ENCODE peak calls at places on chromosomes 11 and 22, in nine cellular contexts. I is cardiac muscle cell; X is thoracic aorta; Y is body of pancreas; L is CD8-positive, alpha-beta T cell; H is uterus; V is transverse colon; F is keratinocyte; G is MM.1S. W is an unnamed sample. For H3K9me3 and H3K27me3, the result is how much of the 10 kb centered on the place peaks cover.

GRCh38 chr11:23959466-23959865 is 537.4 kb upstream of the LUZP2 start:
- DNase-seq in I (no peak), X (no peak), Y (no peak), L (no peak), H (no peak), V (no peak), F (no peak), G (no peak), W (no peak)

GRCh38 chr22:45318168-45318557 is 8.4 kb downstream of the FAM118A start:
- DNase-seq in I (peak), X (peak), Y (peak), L (peak), H (peak), V (peak), F (no peak), G (peak), W (no peak)

GRCh38 chr11:110903830-110904229 is 191.6 kb upstream of the ARHGAP20 start:
- DNase-seq in I (peak), X (no peak), Y (no peak), L (no peak), H (no peak), V (no peak), F (no peak), G (no peak), W (no peak)

GRCh38 chr11:1832181-1832988 is 2.4 kb upstream of the SYT8 start:
- DNase-seq in I (peak), X (no peak), Y (peak), L (peak), H (peak), V (peak), F (no peak), G (peak), W (no peak)

GRCh38 chr22:49404576-49405199 is 423.0 kb downstream of the BRD1 start:
- DNase-seq in I (no peak), X (no peak), Y (no peak), L (no peak), H (no peak), V (no peak), F (no peak), G (no peak), W (no peak)

GRCh38 chr11:44904261-44905080 is 46.2 kb downstream of the TP53I11 start:
- DNase-seq in I (no peak), X (no peak), Y (no peak), L (no peak), H (no peak), V (no peak), F (no peak), G (no peak), W (no peak)

GRCh38 chr22:30776476-30776875 is 81.8 kb downstream of the OSBP2 start:
- DNase-seq in I (no peak), X (no peak), Y (no peak), L (no peak), H (no peak), V (no peak), F (no peak), G (no peak), W (no peak)

GRCh38 chr11:30314625-30315024 is 8.3 kb upstream of the ARL14EP start:
- DNase-seq in I (peak), X (no peak), Y (no peak), L (no peak), H (no peak), V (no peak), F (no peak), G (no peak), W (no peak)

GRCh38 chr11:78110351-78110750 is 29.1 kb downstream of the ALG8 start:
- DNase-seq in I (no peak), X (no peak), Y (no peak), L (no peak), H (no peak), V (no peak), F (no peak), G (no peak), W (no peak)

GRCh38 chr11:94735907-94736306 is 32.2 kb upstream of the AMOTL1 start:
- DNase-seq in I (no peak), X (no peak), Y (no peak), L (no peak), H (no peak), V (no peak), F (no peak), G (no peak), W (no peak)

GRCh38 chr22:45917146-45917545 is 59.8 kb downstream of the WNT7B start:
- DNase-seq in I (no peak), X (no peak), Y (peak), L (no peak), H (no peak), V (no peak), F (no peak), G (no peak), W (no peak)

GRCh38 chr22:48104102-48104738 is 1341.8 kb downstream of the TBC1D22A start:
- DNase-seq in I (no peak), X (no peak), Y (no peak), L (no peak), H (no peak), V (no peak), F (no peak), G (no peak), W (no peak)

GRCh38 chr11:80330302-80330701 is 889.5 kb upstream of the TENM4 start:
- DNase-seq in I (peak), X (no peak), Y (no peak), L (no peak), H (no peak), V (no peak), F (no peak), G (no peak), W (no peak)

GRCh38 chr11:113181094-113181493 is 133.3 kb upstream of the TTC12 start:
- DNase-seq in I (no peak), X (no peak), Y (no peak), L (no peak), H (no peak), V (no peak), F (no peak), G (peak), W (no peak)

GRCh38 chr22:36773935-36774334 is 2.0 kb downstream of the IFT27 start:
- DNase-seq in I (peak), X (no peak), Y (no peak), L (no peak), H (no peak), V (no peak), F (no peak), G (peak), W (no peak)

GRCh38 chr11:69891421-69892236 is 72.4 kb upstream of the FGF3 start:
- DNase-seq in I (no peak), X (no peak), Y (no peak), L (no peak), H (no peak), V (peak), F (no peak), G (no peak), W (no peak)

GRCh38 chr22:11629661-11630385 is 3898.2 kb upstream of the OR11H1 start:
- DNase-seq in I (no peak), X (no peak), Y (no peak), L (no peak), H (no peak), V (no peak), F (no peak), G (no peak), W (no peak)
- H3K9me3 ChIP-seq in I (under half), X (under half), Y (under half), L (under half), H (under half), V (under half), F (under half), G (under half), W (under half)

GRCh38 chr11:83671295-83671694 is 385.1 kb upstream of the CCDC90B start:
- DNase-seq in I (no peak), X (no peak), Y (no peak), L (no peak), H (no peak), V (no peak), F (no peak), G (no peak), W (no peak)
- TF ChIP-seq CTCF in I (no peak), X (no peak), Y (no peak), L (no peak), H (no peak), V (no peak), F (no peak), G (no peak), W (no peak)

GRCh38 chr22:27791494-27792241 is 9.9 kb downstream of the MN1 start:
- DNase-seq in I (no peak), X (no peak), Y (no peak), L (no peak), H (no peak), V (no peak), F (no peak), G (no peak), W (no peak)

GRCh38 chr22:27794244-27794643 is 7.3 kb downstream of the MN1 start:
- DNase-seq in I (no peak), X (no peak), Y (no peak), L (no peak), H (no peak), V (no peak), F (no peak), G (no peak), W (no peak)

GRCh38 chr22:27792452-27793165 is 8.9 kb downstream of the MN1 start:
- DNase-seq in I (no peak), X (no peak), Y (no peak), L (no peak), H (no peak), V (no peak), F (no peak), G (no peak), W (no peak)

GRCh38 chr22:27788889-27789288 is 12.7 kb downstream of the MN1 start:
- DNase-seq in I (no peak), X (no peak), Y (no peak), L (no peak), H (no peak), V (no peak), F (no peak), G (no peak), W (no peak)

DNA sequence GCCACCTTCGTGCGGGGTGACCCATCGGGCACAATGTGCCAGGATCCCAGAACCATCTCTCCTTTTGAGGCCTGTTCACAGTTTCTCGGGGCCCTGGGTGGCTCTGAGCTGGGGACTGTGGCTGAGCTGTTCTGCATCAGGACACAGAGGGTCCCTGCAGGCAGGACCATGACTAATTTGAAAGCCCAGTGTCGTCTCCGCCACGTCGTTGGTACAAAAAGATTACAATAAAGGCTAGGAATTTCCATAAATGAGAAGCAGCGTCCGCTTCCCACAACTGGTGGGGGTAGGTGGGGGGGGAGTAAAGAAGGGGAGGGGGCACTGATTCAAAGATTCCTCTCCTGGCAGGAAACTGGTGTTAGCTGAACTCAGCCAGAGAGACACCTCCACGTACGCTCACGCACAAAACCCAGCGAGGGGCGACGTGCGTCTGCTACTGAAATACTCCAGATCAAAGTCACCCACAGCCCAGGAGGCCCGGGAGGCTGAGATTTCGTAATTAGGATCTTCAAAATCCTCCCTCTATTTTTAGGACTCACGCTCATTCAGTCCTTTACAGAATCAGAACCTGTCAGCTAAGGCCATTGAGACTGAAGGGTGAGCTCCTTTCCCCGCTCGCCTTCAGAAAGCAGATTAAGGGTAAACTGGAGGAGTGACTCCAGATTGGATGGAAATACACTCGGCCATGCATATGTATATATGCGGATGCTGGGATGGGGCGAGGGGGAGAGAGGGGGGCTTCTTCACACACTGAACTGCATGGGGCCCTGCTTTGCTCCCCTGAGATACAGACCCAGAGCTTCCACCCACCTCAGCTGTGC is 10.9 kb downstream of the MN1 start:
- DNase-seq in I (no peak), X (no peak), Y (no peak), L (no peak), H (no peak), V (no peak), F (no peak), G (no peak), W (no peak)
- H3K27me3 ChIP-seq in I (under half), X (under half), Y (under half), L (under half), H (under half), V (under half), F (under half), G (half or more), W (under half)

DNA sequence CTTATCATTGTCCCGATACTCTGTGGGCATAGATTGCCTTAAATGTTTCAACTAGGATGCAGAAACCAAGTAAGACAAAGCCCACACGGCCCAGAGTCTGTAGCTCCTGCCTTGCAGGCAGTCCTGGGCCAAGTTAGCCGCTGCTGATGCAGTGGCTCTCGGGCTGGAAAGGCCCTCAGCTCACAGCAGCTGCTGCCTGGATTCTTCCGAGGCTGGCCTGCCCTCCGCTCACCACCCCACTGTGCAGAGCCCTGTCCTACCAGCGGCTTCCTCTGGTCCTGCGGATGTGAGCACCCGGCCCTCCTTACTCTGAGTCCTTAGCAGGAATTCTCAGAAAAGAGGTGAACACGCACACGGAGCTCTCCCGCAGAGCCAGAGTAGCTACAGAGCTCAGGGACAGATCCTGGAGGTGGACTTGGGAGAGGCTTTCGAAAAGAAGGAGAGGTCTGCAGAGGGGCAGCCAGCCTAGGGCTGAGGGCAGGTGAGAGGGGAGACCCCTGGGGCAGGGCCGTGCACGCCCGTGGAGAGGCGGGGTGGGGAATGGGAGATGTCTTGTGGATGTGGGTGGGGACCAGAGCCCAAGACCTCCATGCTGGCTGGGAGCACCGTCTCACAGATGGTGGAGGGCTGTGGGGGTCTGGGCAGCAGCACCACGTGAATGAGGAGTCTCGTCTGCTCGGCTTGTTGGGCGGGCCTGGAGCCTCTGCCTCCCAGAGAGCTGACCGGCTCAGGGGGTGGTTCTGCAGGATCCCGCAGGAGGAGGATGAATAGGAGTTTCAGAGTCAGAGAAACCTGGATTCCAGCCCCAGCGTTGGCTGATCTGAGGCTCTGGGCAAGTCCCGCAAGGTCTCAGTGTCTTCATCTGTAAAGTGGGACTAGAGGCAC is 117.4 kb upstream of the B3GAT1 start:
- DNase-seq in I (no peak), X (no peak), Y (peak), L (no peak), H (no peak), V (no peak), F (no peak), G (no peak), W (no peak)
- H3K9me3 ChIP-seq in I (under half), X (under half), Y (under half), L (under half), H (under half), V (under half), F (under half), G (under half), W (under half)

DNA sequence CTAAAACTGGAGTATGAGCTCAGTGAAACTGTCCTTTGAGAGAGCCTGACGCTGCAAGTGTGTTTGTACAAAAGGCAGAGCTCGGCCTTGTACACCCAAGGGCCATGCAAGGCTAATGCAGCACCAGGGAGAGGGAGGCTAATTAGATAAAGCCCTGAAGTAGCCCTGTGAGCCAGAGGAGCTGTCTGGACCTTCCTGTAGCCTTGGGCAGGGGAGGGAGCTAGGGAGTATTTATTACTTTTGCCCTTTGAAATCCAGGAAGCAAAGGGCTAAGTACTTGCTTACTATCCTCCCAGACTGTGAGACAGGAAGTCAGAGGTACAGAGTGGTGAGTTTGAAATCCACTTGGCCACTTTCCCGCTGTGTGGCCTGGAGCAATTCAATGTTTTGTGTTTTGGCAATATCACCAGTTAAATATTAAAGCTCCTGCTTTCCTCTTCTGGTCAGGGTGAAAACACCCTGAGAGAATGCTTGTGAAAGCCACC is 10.2 kb upstream of the LDHA start:
- DNase-seq in I (peak), X (peak), Y (peak), L (no peak), H (peak), V (peak), F (no peak), G (peak), W (no peak)
- TF ChIP-seq CTCF in I (no peak), X (no peak), Y (no peak), L (no peak), H (no peak), V (no peak), F (no peak), G (no peak), W (no peak)

W was measured in esophagus squamous epithelium.